ENCODE peak calls at places on chromosomes 12 and 14, in ten cellular contexts. M is Karpas-422; Z is activated CD4-positive, alpha-beta T cell treated with anti-CD3 and anti-CD28 coated beads, Interleukin-2, amount 10 ng/mL, durations not matched to agents 7 days and 5 days; K is skeletal muscle cell; W is NCI-H1092; I is heart right ventricle; T is effector CD4-positive, alpha-beta T cell; C is NCI-H748 treated with DMSO at 0.1 percent for 48 hours; Y is astrocyte of the spinal cord; N is prostate gland. H is an unnamed sample.

GRCh38 chr12:93176166-93176565 is 201.6 kb upstream of the NUDT4 start:
- DNase-seq in M (no peak), Z (no peak), K (peak; percentile 29), W (no peak), I (no peak), T (no peak), C (no peak), Y (peak; percentile 48), N (no peak), H (no peak)

GRCh38 chr12:29275834-29276233 is 105.1 kb downstream of the ERGIC2 start:
- DNase-seq in M (no peak), Z (no peak), K (no peak), W (no peak), I (no peak), T (no peak), C (no peak), Y (no peak), N (no peak), H (no peak)

GRCh38 chr12:68420225-68421008 is 88.3 kb upstream of the MDM1 start:
- DNase-seq in M (no peak), Z (no peak), K (no peak), W (no peak), I (no peak), T (no peak), C (no peak), Y (peak; percentile 64), N (no peak), H (no peak)

GRCh38 chr12:70646850-70647249 is 9.6 kb upstream of the PTPRB start:
- DNase-seq in M (no peak), Z (no peak), K (peak; percentile 59), W (no peak), I (no peak), T (no peak), C (no peak), Y (peak; percentile 61), N (no peak), H (no peak)

GRCh38 chr12:113697646-113698504 is 226.2 kb upstream of the LHX5 start:
- DNase-seq in M (no peak), Z (no peak), K (no peak), W (peak; percentile 37), I (no peak), T (no peak), C (no peak), Y (no peak), N (peak; percentile 8), H (no peak)

GRCh38 chr12:49190317-49190716 is 1.4 kb upstream of the TUBA1A start:
- DNase-seq in M (no peak), Z (no peak), K (no peak), W (peak; percentile 60), I (no peak), T (no peak), C (peak; percentile 41), Y (no peak), N (no peak), H (no peak)

GRCh38 chr14:100471451-100472093 is 115.6 kb downstream of the BEGAIN start:
- DNase-seq in M (no peak), Z (no peak), K (no peak), W (no peak), I (no peak), T (no peak), C (no peak), Y (peak; percentile 19), N (no peak), H (no peak)

GRCh38 chr14:81991998-81992397 is 458.3 kb upstream of the SEL1L start:
- DNase-seq in M (peak; percentile 59), Z (no peak), K (no peak), W (no peak), I (no peak), T (no peak), C (no peak), Y (no peak), N (no peak), H (peak; percentile 30)

GRCh38 chr12:46669720-46670119 is 156.1 kb downstream of the SLC38A4 start:
- DNase-seq in M (no peak), Z (no peak), K (no peak), W (no peak), I (no peak), T (no peak), C (no peak), Y (no peak), N (no peak), H (no peak)

GRCh38 chr12:107519906-107520859 is 165.4 kb upstream of the PWP1 start:
- DNase-seq in M (no peak), Z (no peak), K (no peak), W (peak; percentile 17), I (no peak), T (no peak), C (no peak), Y (no peak), N (no peak), H (no peak)

GRCh38 chr14:77111021-77111420 is 13.0 kb downstream of the CIPC start:
- DNase-seq in M (no peak), Z (no peak), K (no peak), W (no peak), I (no peak), T (no peak), C (no peak), Y (peak; percentile 18), N (peak; percentile 86), H (no peak)

GRCh38 chr12:21773263-21773741 is 1.2 kb downstream of the KCNJ8 start:
- DNase-seq in M (peak; percentile 59), Z (no peak), K (no peak), W (no peak), I (peak; percentile 67), T (no peak), C (no peak), Y (no peak), N (no peak), H (peak; percentile 3)

GRCh38 chr14:101276309-101277091 is 284.8 kb upstream of the DIO3 start:
- DNase-seq in M (no peak), Z (no peak), K (no peak), W (no peak), I (no peak), T (no peak), C (no peak), Y (no peak), N (no peak), H (no peak)

GRCh38 chr12:66775941-66776340 is 97.1 kb upstream of the GRIP1 start:
- DNase-seq in M (no peak), Z (no peak), K (no peak), W (no peak), I (no peak), T (no peak), C (no peak), Y (no peak), N (no peak), H (no peak)

GRCh38 chr14:30991408-30991807 is 34.0 kb upstream of the AP4S1 start:
- DNase-seq in M (no peak), Z (no peak), K (no peak), W (no peak), I (no peak), T (no peak), C (no peak), Y (no peak), N (no peak), H (no peak)

GRCh38 chr12:10363922-10364838 is 25.7 kb downstream of the KLRK1 start:
- DNase-seq in M (peak; percentile 56), Z (peak; percentile 49), K (peak; percentile 41), W (no peak), I (peak; percentile 29), T (no peak), C (peak; percentile 17), Y (peak; percentile 56), N (peak; percentile 50), H (peak; percentile 66)

GRCh38 chr12:49903700-49904423 is at the start of gene FAIM2:
- DNase-seq in M (peak; percentile 78), Z (peak; percentile 48), K (peak; percentile 66), W (peak; percentile 8), I (peak; percentile 72), T (peak; percentile 7), C (peak; percentile 51), Y (peak; percentile 28), N (no peak), H (no peak)

GRCh38 chr12:52903855-52904508 is 894 bp downstream of the KRT8 start:
- DNase-seq in M (no peak), Z (no peak), K (no peak), W (peak; percentile 25), I (peak; percentile 56), T (no peak), C (peak; percentile 30), Y (peak; percentile 33), N (peak; percentile 46), H (no peak)

GRCh38 chr12:108835860-108836634 is 21.3 kb downstream of the SSH1 start:
- DNase-seq in M (no peak), Z (no peak), K (no peak), W (no peak), I (no peak), T (no peak), C (no peak), Y (no peak), N (no peak), H (no peak)

GRCh38 chr12:52804029-52804428 is 8.1 kb upstream of the KRT3 start:
- DNase-seq in M (no peak), Z (no peak), K (no peak), W (peak; percentile 45), I (no peak), T (no peak), C (no peak), Y (no peak), N (no peak), H (no peak)

GRCh38 chr14:100981808-100982207 is 78.3 kb upstream of the RTL1 start:
- DNase-seq in M (no peak), Z (no peak), K (no peak), W (no peak), I (no peak), T (no peak), C (no peak), Y (peak; percentile 48), N (no peak), H (no peak)

GRCh38 chr12:120342156-120342555 is 14.6 kb upstream of the PLA2G1B start:
- DNase-seq in M (no peak), Z (no peak), K (no peak), W (no peak), I (no peak), T (no peak), C (no peak), Y (no peak), N (no peak), H (no peak)

GRCh38 chr14:80955434-80955939 is at the start of gene TSHR:
- DNase-seq in M (no peak), Z (no peak), K (no peak), W (no peak), I (no peak), T (no peak), C (no peak), Y (no peak), N (no peak), H (no peak)

GRCh38 chr12:2016862-2017723 is 12.8 kb upstream of the DCP1B start:
- DNase-seq in M (no peak), Z (no peak), K (no peak), W (peak; percentile 76), I (no peak), T (no peak), C (peak; percentile 62), Y (no peak), N (no peak), H (no peak)

GRCh38 chr12:57476993-57477709 is 2.5 kb downstream of the ARHGAP9 start:
- DNase-seq in M (no peak), Z (peak; percentile 30), K (no peak), W (no peak), I (no peak), T (no peak), C (no peak), Y (no peak), N (no peak), H (peak; percentile 50)